ENCODE peak calls at places on chromosomes 13 and 19, in four cellular contexts. E is A549, X is K562, G is HepG2. U is an unnamed sample.
A peak's percentile ranks its signal among the peaks of the same experiment; 100 is the strongest.

GRCh38 chr13:81473366-81473899 is 1132.5 kb upstream of the SPRY2 start:
- DNase-seq in E (no peak), G (no peak), X (no peak), U (no peak)

GRCh38 chr13:67390462-67391093 is 160.4 kb upstream of the PCDH9 start:
- DNase-seq in E (no peak), G (no peak), X (no peak), U (no peak)

GRCh38 chr13:75153834-75154233 is 328.1 kb downstream of the TBC1D4 start:
- DNase-seq in G (no peak), E (no peak), X (no peak), U (no peak)

GRCh38 chr13:24892844-24893243 is 128.9 kb downstream of the RNF17 start:
- DNase-seq in G (no peak), X (no peak), E (no peak), U (no peak)

GRCh38 chr13:109336730-109337129 is 449.7 kb downstream of the IRS2 start:
- DNase-seq in X (no peak), E (no peak), G (no peak), U (no peak)

GRCh38 chr13:45280751-45281634 is 60.0 kb downstream of the TPT1 start:
- DNase-seq in E (peak; percentile 79), X (peak; percentile 20), G (peak; percentile 47), U (peak; percentile 71)

GRCh38 chr13:40732658-40733057 is 38.3 kb downstream of the MRPS31 start:
- DNase-seq in G (no peak), X (no peak), E (no peak), U (no peak)

GRCh38 chr13:113656831-113657671 is 947 bp downstream of the ATP4B start:
- DNase-seq in E (no peak), X (no peak), G (no peak), U (peak; percentile 13)

GRCh38 chr13:99911069-99911964 is 60.2 kb downstream of the ZIC5 start:
- DNase-seq in E (no peak), G (no peak), X (no peak), U (no peak)

GRCh38 chr13:111336666-111337065 is 16.2 kb downstream of the TEX29 start:
- DNase-seq in G (no peak), E (no peak), X (no peak), U (no peak)

GRCh38 chr13:111339366-111340143 is 19.1 kb downstream of the TEX29 start:
- DNase-seq in X (no peak), E (no peak), G (no peak), U (no peak)

GRCh38 chr13:111337206-111337605 is 16.8 kb downstream of the TEX29 start:
- DNase-seq in E (no peak), G (no peak), X (no peak), U (no peak)

GRCh38 chr13:111338841-111339240 is 18.4 kb downstream of the TEX29 start:
- DNase-seq in E (no peak), G (no peak), X (no peak), U (no peak)

DNA sequence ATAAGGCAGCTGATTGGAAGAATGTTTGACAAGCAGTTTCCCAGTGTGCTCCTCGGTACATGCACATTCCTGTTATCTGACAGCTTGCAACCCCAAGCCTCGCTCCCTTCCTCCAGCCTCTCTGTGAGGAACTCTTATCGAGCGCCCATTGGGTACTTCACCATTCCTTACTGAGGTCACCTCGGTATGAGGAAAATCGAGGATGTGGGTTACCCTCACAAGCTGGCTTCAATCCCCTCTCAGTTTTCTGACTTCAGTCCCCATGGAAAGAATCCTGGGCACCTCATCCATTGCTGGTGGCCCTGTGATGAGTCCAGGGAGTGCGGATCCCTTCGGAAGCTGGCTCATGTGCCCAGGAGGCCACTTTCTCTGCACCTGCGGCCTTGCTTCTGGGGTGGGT is 17.3 kb downstream of the TEX29 start:
- DNase-seq in E (no peak), X (no peak), G (no peak), U (no peak)
- TF ChIP-seq NR3C1 in E (no peak), X (no peak), G (no peak), U (no peak)

DNA sequence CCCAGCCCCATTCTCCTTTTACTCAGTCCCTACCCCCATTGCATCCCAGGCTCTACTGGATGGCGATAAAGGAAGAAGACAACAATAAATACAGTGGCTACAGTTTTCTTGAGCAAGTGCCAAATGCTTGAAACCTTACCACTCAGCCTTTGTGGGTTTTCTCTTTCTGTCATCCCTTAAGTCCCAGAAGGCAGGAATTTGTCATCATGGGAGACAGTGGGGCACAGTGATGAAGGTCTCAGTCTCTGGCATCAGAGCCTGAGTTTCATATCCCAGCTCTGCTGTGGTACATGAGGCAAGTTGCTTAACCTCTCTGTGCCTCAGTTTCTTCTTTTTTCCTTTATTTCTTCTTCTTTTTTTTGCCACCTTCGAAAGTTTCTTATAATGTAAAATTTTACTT is 5.1 kb upstream of the COMP start:
- DNase-seq in G (no peak), E (no peak), X (no peak), U (no peak)
- TF ChIP-seq NR3C1 in G (no peak), E (no peak), X (no peak), U (no peak)

DNA sequence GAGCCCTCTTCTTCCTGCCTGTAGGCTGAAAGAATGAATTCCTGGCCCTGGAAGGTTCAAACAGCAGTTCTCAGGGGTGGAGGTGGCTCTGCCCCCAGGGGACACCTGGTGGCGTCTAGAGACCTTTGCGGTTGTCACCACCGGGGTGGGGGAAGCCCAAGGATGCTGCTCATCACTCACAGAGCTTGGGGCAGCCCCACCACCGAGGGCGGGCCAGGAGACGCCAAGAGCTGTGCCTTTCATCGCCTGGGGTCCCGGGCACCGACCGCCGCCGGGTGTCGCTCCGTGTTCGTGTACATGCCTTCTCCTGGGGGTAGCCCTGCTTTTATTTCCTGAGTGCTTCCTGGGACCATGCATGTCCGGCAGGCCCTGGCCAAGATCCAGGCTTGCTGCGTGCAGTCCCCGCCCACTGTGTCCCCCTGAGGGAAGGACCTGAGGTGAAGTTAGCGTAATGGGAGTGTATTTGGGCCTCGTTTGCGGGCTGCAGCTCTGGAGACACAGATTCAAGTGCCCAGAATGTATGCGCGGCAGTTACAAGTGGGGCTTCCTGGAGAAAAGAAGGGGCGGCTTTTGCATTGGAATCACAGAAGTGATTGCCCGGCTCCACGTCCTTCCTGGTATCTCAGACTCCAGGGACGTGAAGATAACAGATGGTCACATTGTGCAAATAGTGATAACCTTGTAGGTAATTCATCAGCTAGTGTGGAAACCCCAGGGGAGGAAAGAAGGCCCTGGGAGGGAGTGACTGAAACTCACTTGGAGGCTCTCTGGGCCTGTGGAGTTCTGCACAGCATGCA is 7.8 kb downstream of the DOT1L start:
- DNase-seq in X (peak; percentile 74), E (no peak), G (peak; percentile 76), U (peak; percentile 49)
- TF ChIP-seq NR3C1 in X (no peak), E (no peak), G (no peak), U (no peak)

GRCh38 chr13:52104624-52105023 is 24.2 kb downstream of the NEK5 start:
- DNase-seq in E (no peak), X (no peak), G (peak; percentile 78), U (no peak)
- TF ChIP-seq NR3C1 in E (no peak), X (no peak), G (no peak), U (no peak)

GRCh38 chr13:76887070-76887563 is 912 bp upstream of the KCTD12 start:
- DNase-seq in X (no peak), E (no peak), G (no peak), U (peak; percentile 45)
- TF ChIP-seq NR3C1 in X (no peak), E (no peak), G (no peak), U (no peak)

DNA sequence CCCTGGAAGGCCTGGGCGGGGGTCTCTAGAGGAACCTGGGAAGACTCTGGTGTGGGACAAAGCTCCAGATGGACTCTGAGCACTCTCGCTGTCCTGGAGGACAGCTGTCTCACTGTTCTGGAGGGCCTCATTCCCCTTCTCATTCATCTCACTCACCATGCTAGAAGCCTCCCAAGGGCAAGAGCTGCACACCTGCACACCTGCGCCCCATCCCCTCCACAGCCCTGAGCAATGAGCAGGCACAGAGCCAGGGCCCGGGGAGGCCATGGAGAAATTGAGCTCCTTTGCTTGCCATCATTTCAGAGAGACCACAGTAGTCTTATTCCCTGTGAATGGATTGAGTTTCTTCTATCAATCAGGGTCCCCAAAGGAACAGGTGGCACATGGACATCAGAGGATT is 1168.5 kb downstream of the UQCRFS1 start:
- DNase-seq in G (no peak), E (no peak), X (no peak), U (no peak)
- TF ChIP-seq NR3C1 in G (no peak), E (no peak), X (no peak), U (no peak)